ENCODE peak calls at places on chromosome 1, in ten cellular contexts. E is PC-9, D is lower lobe of right lung, W is vagina, I is cardiac muscle cell, Z is colonic mucosa, N is WTC11, X is AG04450, P is tibial artery, B is dorsolateral prefrontal cortex. Q is an unnamed sample.

GRCh38 chr1:226657788-226658537 is 81.1 kb downstream of the ITPKB start:
- DNase-seq in E (no peak), I (no peak), W (no peak), Z (no peak), B (no peak), N (no peak), X (no peak), P (no peak), D (no peak), Q (no peak)

GRCh38 chr1:212968385-212968863 is 18.1 kb downstream of the VASH2 start:
- DNase-seq in D (no peak), Z (no peak), W (no peak), I (no peak), E (no peak), P (no peak), N (no peak), X (no peak), B (no peak), Q (no peak)

GRCh38 chr1:89734437-89734836 is 86.4 kb upstream of the LRRC8D start:
- DNase-seq in E (no peak), X (no peak), B (no peak), P (no peak), D (no peak), N (no peak), W (no peak), I (no peak), Z (no peak), Q (no peak)

GRCh38 chr1:212689758-212690540 is 9.7 kb downstream of the BATF3 start:
- DNase-seq in P (no peak), D (no peak), N (no peak), W (peak; percentile 47), B (no peak), X (no peak), I (no peak), Z (no peak), E (no peak), Q (no peak)

GRCh38 chr1:222136869-222137268 is 395.0 kb upstream of the DUSP10 start:
- DNase-seq in N (no peak), D (no peak), E (no peak), I (no peak), Z (no peak), B (no peak), P (no peak), W (no peak), X (no peak), Q (no peak)

GRCh38 chr1:161486806-161487482 is 18.3 kb upstream of the FCGR2A start:
- DNase-seq in X (peak; percentile 43), I (peak; percentile 80), Z (peak; percentile 36), P (peak; percentile 29), E (peak; percentile 24), W (no peak), B (no peak), D (no peak), N (no peak), Q (peak; percentile 58)

GRCh38 chr1:156893048-156893953 is at the start of gene PEAR1:
- DNase-seq in W (no peak), X (no peak), B (no peak), D (no peak), N (peak; percentile 66), P (peak; percentile 47), E (no peak), Z (no peak), I (no peak), Q (no peak)

GRCh38 chr1:89739844-89740216 is 81.0 kb upstream of the LRRC8D start:
- DNase-seq in P (no peak), Z (no peak), N (no peak), E (no peak), B (no peak), W (no peak), I (no peak), D (no peak), X (no peak), Q (no peak)

GRCh38 chr1:22575532-22576147 is 12.4 kb downstream of the EPHA8 start:
- DNase-seq in P (no peak), E (no peak), W (no peak), X (no peak), I (peak; percentile 54), N (no peak), Z (no peak), B (no peak), D (no peak), Q (no peak)

GRCh38 chr1:94961994-94962744 is 35.3 kb upstream of the CNN3 start:
- DNase-seq in N (no peak), Z (no peak), W (no peak), B (no peak), P (no peak), D (no peak), X (no peak), I (no peak), E (no peak), Q (no peak)

GRCh38 chr1:221897312-221897711 is 155.4 kb upstream of the DUSP10 start:
- DNase-seq in P (no peak), B (no peak), E (no peak), W (peak; percentile 18), X (peak; percentile 18), Z (no peak), I (no peak), D (no peak), N (no peak), Q (no peak)

GRCh38 chr1:230701895-230702768 is 11.8 kb downstream of the AGT start:
- DNase-seq in Z (no peak), D (no peak), N (no peak), P (no peak), B (peak; percentile 64), E (no peak), W (no peak), I (no peak), X (no peak), Q (no peak)

GRCh38 chr1:93716974-93717373 is 35.3 kb upstream of the BCAR3 start:
- DNase-seq in W (no peak), P (no peak), I (no peak), E (no peak), X (no peak), N (no peak), Z (no peak), B (no peak), D (no peak), Q (no peak)

GRCh38 chr1:241895013-241895412 is 47.0 kb downstream of the EXO1 start:
- DNase-seq in I (no peak), X (no peak), B (no peak), D (no peak), P (no peak), W (no peak), Z (no peak), N (no peak), E (no peak), Q (no peak)

DNA sequence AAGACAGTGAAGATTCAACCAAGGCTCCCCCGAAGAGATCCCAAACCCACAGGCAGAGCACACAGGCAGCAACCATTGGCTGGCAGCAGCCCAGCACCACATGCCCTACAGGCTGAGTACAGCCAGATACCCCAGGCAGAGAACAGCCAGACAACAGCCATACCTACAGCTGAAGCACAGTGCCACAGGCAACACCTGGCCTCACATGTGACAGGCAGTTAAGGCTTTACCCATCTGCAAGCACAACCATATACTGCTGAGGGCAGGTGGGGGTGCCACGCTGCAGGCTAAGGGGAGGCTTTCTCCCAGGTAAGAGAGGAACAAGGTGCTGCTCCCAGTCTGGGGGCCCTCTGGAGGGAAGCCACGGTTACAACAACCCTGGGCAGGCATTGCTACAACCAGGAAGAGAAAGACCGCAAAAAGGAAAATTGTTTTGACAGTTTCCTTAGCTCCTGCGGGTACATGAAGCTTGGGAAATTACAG is 12.3 kb downstream of the CHIT1 start:
- DNase-seq in N (peak; percentile 56), B (peak; percentile 50), X (no peak), I (no peak), D (no peak), Z (no peak), E (no peak), P (no peak), W (no peak), Q (peak; percentile 64)
- TF ChIP-seq CTCF in N (no peak), B (no peak), X (peak; percentile 16), I (peak; percentile 18), D (no peak), Z (no peak), E (no peak), P (no peak), W (no peak), Q (no peak)

DNA sequence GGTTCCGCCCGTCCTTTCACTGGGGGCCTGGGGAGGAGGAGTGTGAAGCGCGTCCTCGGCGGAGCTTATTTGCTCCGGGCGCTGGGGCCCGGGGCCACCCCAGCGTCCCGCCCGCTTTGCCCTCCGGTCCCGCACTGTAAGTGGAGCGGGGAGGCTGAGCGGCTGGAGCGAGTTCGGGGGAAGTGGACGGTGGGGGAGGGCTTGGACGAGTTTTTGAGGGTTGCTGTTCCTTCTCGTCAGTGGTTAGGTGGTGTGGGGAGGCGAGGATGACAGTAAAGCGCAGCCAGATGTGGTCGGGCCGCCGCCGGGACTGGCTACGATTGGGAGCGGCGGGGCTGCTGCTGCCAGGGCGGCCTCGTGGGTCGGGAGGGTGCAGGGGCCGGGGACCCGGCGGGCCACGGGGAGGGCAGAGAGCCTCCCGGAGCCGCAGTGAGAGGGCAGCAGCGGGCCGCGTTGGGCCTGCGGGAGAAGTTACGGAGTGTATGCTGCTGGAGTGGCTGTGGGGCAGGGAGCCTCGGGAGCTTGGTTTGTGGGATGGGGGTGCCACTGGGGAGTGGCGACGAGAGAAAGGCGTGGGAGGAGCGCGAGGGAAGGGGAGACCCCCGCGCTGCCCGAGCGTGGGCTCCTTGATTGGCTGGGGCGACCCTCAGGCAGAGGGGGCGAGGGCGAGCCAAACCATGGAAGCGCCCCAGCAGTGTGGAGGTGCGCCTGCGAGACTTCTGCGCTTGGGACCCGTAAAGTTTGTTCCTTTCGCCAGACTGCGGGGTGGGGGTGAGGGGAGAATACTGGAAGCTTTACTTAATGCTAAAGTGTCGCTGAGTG is 2.1 kb downstream of the ADGRL2 start:
- DNase-seq in Z (peak; percentile 61), W (peak; percentile 88), P (peak; percentile 70), E (peak; percentile 49), D (peak; percentile 59), X (no peak), N (peak; percentile 61), B (peak; percentile 4), I (peak; percentile 83), Q (peak; percentile 69)
- TF ChIP-seq CTCF in Z (peak; percentile 22), W (no peak), P (peak; percentile 67), E (peak; percentile 47), D (peak; percentile 41), X (peak; percentile 57), N (no peak), B (no peak), I (peak; percentile 58), Q (no peak)

DNA sequence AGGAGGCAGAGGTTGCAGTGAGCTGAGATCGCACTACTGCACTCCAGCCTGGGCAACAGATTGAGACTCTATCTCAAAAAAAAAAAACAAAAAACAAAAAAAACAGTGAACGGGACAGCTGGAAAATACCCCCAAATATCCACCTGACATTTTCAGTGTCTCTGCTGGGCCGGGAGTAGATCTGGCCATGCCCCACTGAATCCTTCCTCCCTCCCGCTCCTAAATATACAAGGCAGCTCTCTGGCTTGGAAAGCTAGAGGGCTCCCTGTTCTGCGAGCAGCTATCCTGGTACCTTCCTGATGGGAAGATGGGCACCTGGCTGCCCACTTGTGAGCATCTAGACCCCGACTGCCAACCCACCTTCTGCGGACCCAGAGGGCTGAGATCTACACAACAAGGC is 21.4 kb downstream of the SPSB1 start:
- DNase-seq in E (no peak), N (no peak), Z (no peak), P (no peak), W (no peak), I (no peak), X (no peak), D (no peak), B (no peak), Q (no peak)
- TF ChIP-seq CTCF in E (no peak), N (no peak), Z (no peak), P (no peak), W (no peak), I (no peak), X (no peak), D (no peak), B (no peak), Q (no peak)

GRCh38 chr1:91601554-91602322 is 101.1 kb downstream of the CDC7 start:
- DNase-seq in N (no peak), Z (no peak), P (no peak), D (no peak), I (peak; percentile 90), E (no peak), W (peak; percentile 62), X (no peak), B (no peak), Q (no peak)
- TF ChIP-seq CTCF in N (no peak), Z (no peak), P (no peak), D (no peak), I (no peak), E (no peak), W (no peak), X (no peak), B (no peak), Q (no peak)

Q was measured in Calu3.